ENCODE peak calls at places on chromosomes 3 and 15, in four cellular contexts. D, G, B and J are unnamed samples.

GRCh38 chr15:51267714-51268105 is 70.7 kb downstream of the CYP19A1 start:
- DNase-seq in D (no peak), B (no peak), G (no peak), J (no peak)

GRCh38 chr3:174439621-174440349 is 419.3 kb upstream of the NAALADL2 start:
- DNase-seq in D (peak; percentile 75), G (peak; percentile 100), B (peak; percentile 17), J (peak; percentile 97)

GRCh38 chr3:99579246-99579645 is 59.1 kb upstream of the COL8A1 start:
- DNase-seq in B (no peak), G (peak; percentile 79), D (peak; percentile 47), J (no peak)

GRCh38 chr3:183267140-183267539 is 14.1 kb downstream of the B3GNT5 start:
- DNase-seq in G (no peak), B (no peak), D (no peak), J (no peak)

GRCh38 chr15:59294961-59295741 is 77.5 kb downstream of the MYO1E start:
- DNase-seq in B (no peak), G (peak; percentile 94), D (peak; percentile 95), J (peak; percentile 92)

GRCh38 chr3:19945405-19946290 is 1.2 kb upstream of the RAB5A start:
- DNase-seq in D (no peak), B (peak; percentile 64), G (peak; percentile 14), J (no peak)

GRCh38 chr3:32816439-32817194 is 1.2 kb upstream of the TRIM71 start:
- DNase-seq in D (no peak), B (no peak), G (peak; percentile 5), J (no peak)

GRCh38 chr3:100972867-100973266 is 20.4 kb downstream of the ABI3BP start:
- DNase-seq in B (no peak), D (no peak), G (peak; percentile 65), J (no peak)

GRCh38 chr3:8497582-8497981 is 4.0 kb upstream of the LMCD1 start:
- DNase-seq in G (no peak), B (no peak), D (peak; percentile 84), J (no peak)

GRCh38 chr3:100710355-100711198 is 1.3 kb downstream of the TFG start:
- DNase-seq in D (peak; percentile 14), B (peak; percentile 77), G (peak; percentile 73), J (peak; percentile 34)

GRCh38 chr15:64452988-64453688 is 7.2 kb upstream of the ZNF609 start:
- DNase-seq in B (no peak), D (no peak), G (peak; percentile 43), J (no peak)

GRCh38 chr15:101203029-101203428 is 48.8 kb downstream of the CHSY1 start:
- DNase-seq in B (no peak), D (no peak), G (no peak), J (no peak)

GRCh38 chr15:90617668-90618097 is 88.0 kb downstream of the CRTC3 start:
- DNase-seq in B (no peak), G (no peak), D (no peak), J (no peak)

GRCh38 chr3:113079532-113079931 is 88.7 kb downstream of the GTPBP8 start:
- DNase-seq in G (no peak), D (no peak), B (no peak), J (no peak)

GRCh38 chr3:4814904-4815574 is 164.2 kb upstream of the BHLHE40 start:
- DNase-seq in B (no peak), G (no peak), D (no peak), J (no peak)

GRCh38 chr3:104819333-104819732 is 547.4 kb upstream of the ALCAM start:
- DNase-seq in G (no peak), D (no peak), B (no peak), J (no peak)

GRCh38 chr3:122572940-122573412 is 4.5 kb upstream of the PARP15 start:
- DNase-seq in B (no peak), G (no peak), D (no peak), J (no peak)

GRCh38 chr3:21752749-21753347 is 1.8 kb upstream of the ZNF385D start:
- DNase-seq in G (peak; percentile 79), D (no peak), B (no peak), J (no peak)

GRCh38 chr3:189237516-189237915 is 65.7 kb downstream of the TPRG1 start:
- DNase-seq in B (no peak), D (no peak), G (peak; percentile 11), J (no peak)

GRCh38 chr3:38582941-38583645 is 66.4 kb downstream of the SCN5A start:
- DNase-seq in B (peak; percentile 4), G (no peak), D (no peak), J (no peak)

GRCh38 chr3:130849111-130849552 is 44.8 kb upstream of the ATP2C1 start:
- DNase-seq in D (no peak), B (peak; percentile 70), G (no peak), J (no peak)

GRCh38 chr3:93988764-93989163 is 8.8 kb downstream of the ARL13B start:
- DNase-seq in B (no peak), D (no peak), G (no peak), J (no peak)

GRCh38 chr3:70822777-70823176 is 510.3 kb upstream of the MDFIC2 start:
- DNase-seq in G (no peak), D (no peak), B (no peak), J (no peak)

GRCh38 chr15:67132276-67132675 is 66.9 kb downstream of the SMAD3 start:
- DNase-seq in B (no peak), D (no peak), G (no peak), J (no peak)

GRCh38 chr15:67133026-67133425 is 67.6 kb downstream of the SMAD3 start:
- DNase-seq in D (no peak), B (no peak), G (no peak), J (no peak)

GRCh38 chr15:67134577-67135492 is 69.4 kb downstream of the SMAD3 start:
- DNase-seq in G (no peak), B (no peak), D (no peak), J (no peak)

GRCh38 chr15:67135494-67135893 is 70.1 kb downstream of the SMAD3 start:
- DNase-seq in D (no peak), G (peak; percentile 84), B (no peak), J (no peak)

DNA sequence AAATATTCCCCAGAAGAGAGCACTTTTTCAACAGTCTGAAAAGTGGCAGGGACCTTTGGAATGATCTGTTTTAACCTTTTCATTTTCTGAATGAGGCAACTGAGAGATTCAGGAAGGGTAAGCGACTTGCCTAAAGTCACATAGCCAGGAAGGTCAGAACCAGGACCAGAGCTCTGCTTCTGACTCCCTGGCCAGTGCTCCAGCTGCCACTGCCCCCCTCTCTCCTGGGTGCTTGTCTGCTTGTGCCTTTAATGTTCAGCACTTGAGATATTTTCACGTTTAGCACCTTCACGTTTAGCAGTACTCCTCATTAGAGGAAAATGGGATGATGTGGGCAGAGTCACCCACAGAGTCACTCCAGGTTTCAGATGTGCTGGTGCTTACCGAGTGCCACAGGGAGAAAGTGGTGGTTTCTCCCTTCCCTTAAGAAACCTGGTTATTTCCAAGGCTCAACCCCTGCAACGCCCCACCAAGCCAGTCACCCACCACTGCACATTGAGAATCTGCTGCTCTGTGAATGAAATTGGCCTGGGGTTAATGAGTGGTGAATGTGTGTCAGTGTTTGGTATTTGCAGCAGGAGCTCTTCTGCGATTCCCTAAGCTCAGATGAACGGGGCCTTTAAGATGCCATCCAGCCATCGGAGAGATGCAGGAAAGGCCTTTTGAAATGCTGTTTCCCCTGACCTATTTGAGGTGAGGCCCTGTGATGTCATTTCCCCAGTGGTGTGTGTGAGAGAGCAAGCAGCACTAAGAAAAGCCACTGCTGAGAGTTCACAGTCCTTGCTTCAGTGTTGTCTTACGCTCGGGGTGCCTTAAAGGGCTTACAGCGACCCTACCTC is 68.6 kb downstream of the SMAD3 start:
- DNase-seq in D (peak; percentile 99), B (peak; percentile 54), G (no peak), J (no peak)
- H3K4me3 ChIP-seq in D (no peak overlapping the region), B (no peak overlapping the region), G (no peak overlapping the region), J (no peak overlapping the region)

GRCh38 chr3:16311960-16312451 is 47.0 kb downstream of the OXNAD1 start:
- DNase-seq in D (no peak), G (peak; percentile 55), B (peak; percentile 30), J (no peak)
- H3K4me3 ChIP-seq in D (no peak overlapping the region), G (no peak overlapping the region), B (no peak overlapping the region), J (no peak overlapping the region)

DNA sequence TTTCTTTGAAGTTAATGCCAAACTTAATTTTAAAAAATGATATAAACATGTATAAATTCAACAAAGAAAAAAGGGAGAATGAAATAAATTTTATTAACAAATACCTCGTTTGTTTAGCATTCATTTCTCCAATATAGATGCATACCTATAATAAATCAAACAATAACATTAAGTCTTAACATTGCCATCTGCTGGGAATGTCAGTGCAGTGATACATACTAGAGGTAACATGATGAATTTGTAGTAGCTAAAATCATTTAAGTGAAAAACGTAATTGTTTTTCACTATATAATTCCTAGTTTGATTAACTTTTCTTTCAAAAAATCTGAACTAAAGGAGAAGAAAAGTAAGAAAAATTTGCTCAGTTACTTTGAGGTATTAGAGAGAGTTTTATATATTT is 340.2 kb upstream of the CBLB start:
- DNase-seq in D (no peak), B (no peak), G (peak; percentile 33), J (no peak)
- H3K4me3 ChIP-seq in D (no peak overlapping the region), B (no peak overlapping the region), G (no peak overlapping the region), J (no peak overlapping the region)

DNA sequence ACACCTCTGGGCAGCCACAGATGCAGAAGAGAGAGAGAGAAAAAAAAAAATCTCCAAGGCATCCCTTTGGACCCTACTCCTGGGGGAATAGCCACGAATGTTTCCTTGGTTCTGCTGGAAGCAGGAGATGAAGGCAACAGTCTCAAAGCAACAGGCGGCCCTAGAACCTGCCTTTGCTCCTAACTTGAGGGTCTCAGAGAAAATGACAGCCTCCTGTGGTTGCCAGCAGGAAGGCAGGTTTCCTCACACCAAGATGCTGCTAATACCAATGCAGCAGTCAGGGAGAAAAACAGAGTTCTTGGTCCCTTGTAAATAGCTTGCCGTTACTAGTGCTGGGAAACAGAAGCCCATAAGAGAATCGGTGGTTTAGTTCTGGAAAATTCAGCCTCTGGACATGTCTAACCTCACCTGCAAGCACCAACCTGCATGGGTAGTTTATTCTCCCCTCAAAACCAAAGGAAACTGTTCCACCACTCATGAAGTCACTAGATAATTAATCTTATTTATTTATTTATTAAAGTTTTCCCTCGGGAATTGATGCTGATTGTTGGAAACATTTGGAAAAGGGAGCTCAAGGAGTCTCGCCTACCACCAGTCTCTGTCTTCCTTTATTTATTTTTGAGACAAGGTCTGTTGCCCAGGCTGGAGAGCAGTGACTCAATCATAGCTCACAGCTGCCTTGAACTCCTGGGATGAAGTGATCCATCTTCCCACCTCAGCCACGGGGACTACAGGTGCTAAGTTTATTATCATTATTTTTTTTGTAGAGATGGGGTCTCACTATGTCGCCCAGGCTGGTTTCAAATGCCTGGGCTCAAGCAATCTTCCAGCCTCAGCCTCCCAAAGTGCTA is 872 bp upstream of the FRMD4B start:
- DNase-seq in B (no peak), D (no peak), G (no peak), J (no peak)
- H3K4me3 ChIP-seq in B (no peak overlapping the region), D (peak overlapping the region; percentile 47), G (no peak overlapping the region), J (peak overlapping the region; percentile 64)

DNA sequence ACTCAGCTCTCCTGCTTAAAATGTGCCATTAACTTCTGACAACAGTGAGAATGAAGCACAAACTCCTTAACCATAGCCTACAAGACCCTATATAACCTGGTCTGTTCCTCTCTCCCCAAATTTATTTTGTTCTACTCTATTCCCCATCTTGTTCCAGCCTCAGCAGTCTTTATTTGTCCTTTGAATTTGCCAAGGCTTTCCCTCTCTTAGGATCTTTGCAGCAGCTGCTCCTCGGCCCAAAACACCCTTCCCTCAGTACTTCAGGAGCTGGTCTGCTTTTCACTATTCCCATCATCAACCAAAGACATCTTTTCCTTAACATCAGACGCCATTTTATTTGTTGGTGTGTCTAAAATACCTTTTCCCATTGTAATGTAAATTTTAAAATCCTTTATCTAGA is 10.2 kb downstream of the PRICKLE2 start:
- DNase-seq in D (no peak), G (no peak), B (no peak), J (no peak)
- H3K4me3 ChIP-seq in D (no peak overlapping the region), G (peak overlapping the region; percentile 49), B (no peak overlapping the region), J (no peak overlapping the region)